ENCODE peak calls at places on chromosomes 1 and 21, in nine cellular contexts. W is activated T-helper 1 cell treated with anti-CD3 and anti-CD28 coated beads, Interleukin-12 subunit alpha, Interleukin-12 subunit beta, Interleukin-2, Interleukin-4 antibody, amounts not matched to agents 30 ng/mL and 10 ng/mL and 1 ng/mL, durations not matched to agents 14 hours and 24 hours and 36 hours; V is left ventricle myocardium superior; T is OCI-LY7; U is CD8-positive, alpha-beta T cell; B is H7; C is T47D; E is astrocyte of the spinal cord; D is HuH-7. I is an unnamed sample.

GRCh38 chr1:165034136-165034535 is 322.4 kb downstream of the LMX1A start:
- DNase-seq in D (no peak), B (no peak), W (no peak), E (no peak), C (no peak), V (no peak), T (no peak), U (no peak), I (no peak)

GRCh38 chr1:185674201-185674600 is 60.0 kb upstream of the HMCN1 start:
- DNase-seq in U (no peak), E (no peak), C (no peak), B (no peak), V (no peak), D (peak), W (no peak), T (peak), I (no peak)

GRCh38 chr1:190084552-190084951 is 393.1 kb downstream of the BRINP3 start:
- DNase-seq in E (no peak), D (no peak), U (no peak), W (no peak), C (no peak), B (peak), V (no peak), T (peak), I (no peak)

GRCh38 chr1:53715478-53715877 is 23.5 kb downstream of the GLIS1 start:
- DNase-seq in V (no peak), B (peak), W (no peak), C (no peak), D (peak), E (no peak), U (no peak), T (peak), I (no peak)

GRCh38 chr1:99548924-99549605 is 96.8 kb upstream of the PALMD start:
- DNase-seq in D (no peak), W (no peak), U (no peak), T (no peak), B (no peak), V (no peak), E (peak), C (no peak), I (no peak)

GRCh38 chr1:24957016-24957807 is 27.1 kb upstream of the RUNX3 start:
- DNase-seq in V (no peak), B (no peak), T (no peak), C (no peak), D (no peak), E (no peak), W (no peak), U (no peak), I (no peak)

GRCh38 chr1:18580676-18581419 is 49.8 kb upstream of the PAX7 start:
- DNase-seq in E (no peak), W (no peak), T (no peak), D (no peak), U (no peak), C (no peak), V (no peak), B (no peak), I (no peak)

GRCh38 chr21:21188513-21189188 is 190.4 kb downstream of the NCAM2 start:
- DNase-seq in T (no peak), U (no peak), V (no peak), D (no peak), C (no peak), W (no peak), E (peak), B (no peak), I (no peak)

GRCh38 chr21:28447453-28447852 is 545.2 kb downstream of the LTN1 start:
- DNase-seq in D (no peak), C (no peak), V (no peak), B (no peak), E (peak), U (no peak), T (no peak), W (no peak), I (no peak)

GRCh38 chr1:165597883-165598675 is 33.0 kb upstream of the MGST3 start:
- DNase-seq in W (peak), B (peak), U (peak), D (peak), C (peak), T (peak), E (peak), V (peak), I (peak)

GRCh38 chr1:7717769-7718368 is 53.2 kb upstream of the VAMP3 start:
- DNase-seq in U (no peak), E (no peak), D (no peak), B (no peak), V (no peak), W (no peak), C (no peak), T (no peak), I (no peak)

GRCh38 chr1:203017707-203018106 is 8.6 kb upstream of the PPFIA4 start:
- DNase-seq in V (no peak), E (no peak), U (no peak), D (no peak), B (no peak), C (no peak), W (no peak), T (no peak), I (no peak)

GRCh38 chr1:22913421-22913820 is 59.2 kb downstream of the LACTBL1 start:
- DNase-seq in W (no peak), V (no peak), D (no peak), C (no peak), E (no peak), U (no peak), T (no peak), B (peak), I (no peak)

I was measured in psoas muscle.